ENCODE peak calls at places on chromosomes 2 and 18, in nine cellular contexts. G, B, R, S, A, X, P, Q and N are unnamed samples.

GRCh38 chr2:170715932-170716777 is 1.0 kb downstream of the SP5 start:
- DNase-seq in G (peak; percentile 73), B (peak; percentile 52), R (no peak), S (peak; percentile 80), A (no peak), X (no peak), P (no peak), Q (no peak), N (peak; percentile 13)

GRCh38 chr2:189698020-189698887 is 23.8 kb downstream of the ANKAR start:
- DNase-seq in G (no peak), B (peak; percentile 30), R (peak; percentile 64), S (no peak), A (peak; percentile 70), X (no peak), P (no peak), Q (peak; percentile 12), N (peak; percentile 21)

GRCh38 chr2:127644661-127645394 is 1.1 kb upstream of the GPR17 start:
- DNase-seq in G (no peak), B (no peak), R (no peak), S (peak; percentile 59), A (no peak), X (no peak), P (no peak), Q (no peak), N (no peak)

GRCh38 chr2:142868281-142868762 is 9.1 kb upstream of the KYNU start:
- DNase-seq in G (peak; percentile 84), B (peak; percentile 77), R (peak; percentile 14), S (peak; percentile 80), A (peak; percentile 38), X (peak; percentile 83), P (no peak), Q (no peak), N (peak; percentile 77)

GRCh38 chr2:21317131-21317530 is 193.4 kb downstream of the TDRD15 start:
- DNase-seq in G (no peak), B (peak; percentile 50), R (peak; percentile 43), S (no peak), A (peak; percentile 23), X (peak; percentile 48), P (no peak), Q (peak; percentile 22), N (peak; percentile 57)

GRCh38 chr18:48623468-48624220 is 84.8 kb downstream of the CTIF start:
- DNase-seq in G (no peak), B (no peak), R (no peak), S (no peak), A (peak; percentile 63), X (no peak), P (no peak), Q (no peak), N (no peak)

GRCh38 chr2:46225730-46226129 is 71.5 kb upstream of the EPAS1 start:
- DNase-seq in G (no peak), B (no peak), R (no peak), S (no peak), A (no peak), X (no peak), P (no peak), Q (no peak), N (no peak)

GRCh38 chr2:159996792-159997546 is 65.4 kb downstream of the PLA2R1 start:
- DNase-seq in G (no peak), B (no peak), R (no peak), S (no peak), A (peak; percentile 6), X (no peak), P (no peak), Q (no peak), N (no peak)

GRCh38 chr18:79693561-79694205 is 14.1 kb downstream of the CTDP1 start:
- DNase-seq in G (no peak), B (no peak), R (no peak), S (peak; percentile 72), A (no peak), X (no peak), P (no peak), Q (no peak), N (no peak)

GRCh38 chr2:58920001-58920400 is 678.9 kb upstream of the FANCL start:
- DNase-seq in G (no peak), B (no peak), R (no peak), S (no peak), A (no peak), X (no peak), P (no peak), Q (no peak), N (no peak)

GRCh38 chr2:208064220-208064951 is 39.1 kb upstream of the PLEKHM3 start:
- DNase-seq in G (no peak), B (no peak), R (no peak), S (no peak), A (peak; percentile 84), X (no peak), P (peak; percentile 67), Q (no peak), N (no peak)

GRCh38 chr2:173150087-173150486 is 74.4 kb downstream of the MAP3K20 start:
- DNase-seq in G (no peak), B (no peak), R (no peak), S (no peak), A (peak; percentile 48), X (no peak), P (no peak), Q (no peak), N (no peak)

GRCh38 chr18:48137354-48138208 is 207.1 kb upstream of the SMAD2 start:
- DNase-seq in G (no peak), B (peak; percentile 69), R (no peak), S (no peak), A (no peak), X (no peak), P (no peak), Q (no peak), N (peak; percentile 66)

GRCh38 chr2:7018261-7018701 is 101.1 kb downstream of the RNF144A start:
- DNase-seq in G (no peak), B (no peak), R (no peak), S (peak; percentile 78), A (no peak), X (no peak), P (no peak), Q (no peak), N (no peak)

GRCh38 chr2:43201497-43201896 is 24.9 kb downstream of the ZFP36L2 start:
- DNase-seq in G (no peak), B (no peak), R (no peak), S (no peak), A (no peak), X (no peak), P (no peak), Q (no peak), N (no peak)

GRCh38 chr2:121366040-121366439 is 81.0 kb upstream of the TFCP2L1 start:
- DNase-seq in G (no peak), B (no peak), R (no peak), S (no peak), A (no peak), X (no peak), P (no peak), Q (no peak), N (no peak)

GRCh38 chr2:28621172-28622100 is 125.6 kb downstream of the PLB1 start:
- DNase-seq in G (peak; percentile 77), B (peak; percentile 81), R (peak; percentile 93), S (peak; percentile 82), A (peak; percentile 98), X (peak; percentile 69), P (no peak), Q (peak; percentile 81), N (peak; percentile 80)
- TF ChIP-seq CTCF in G (peak; percentile 33), B (peak; percentile 12), R (no peak), S (peak; percentile 12), A (peak; percentile 45), X (peak; percentile 38), P (peak; percentile 26), Q (peak; percentile 37), N (peak; percentile 49)

DNA sequence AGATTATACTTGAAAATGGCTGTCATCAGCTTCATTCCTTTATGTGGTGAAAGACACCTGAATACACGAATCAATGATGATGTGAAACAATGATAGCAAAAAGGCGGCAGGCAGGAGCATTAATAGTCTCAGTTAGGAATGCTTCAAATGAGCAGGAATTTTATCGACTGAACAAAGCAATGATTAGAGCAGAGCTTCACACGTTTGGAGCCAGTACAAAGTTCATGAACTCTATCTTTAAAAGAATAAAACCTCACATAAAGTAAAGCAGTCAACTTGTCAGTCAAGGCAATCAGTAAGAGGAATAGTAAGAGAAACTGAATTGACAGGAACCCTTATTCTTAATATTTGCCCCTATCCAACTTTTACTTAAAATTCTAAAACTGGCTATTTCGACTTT is 78.4 kb upstream of the SERTAD2 start:
- DNase-seq in G (no peak), B (no peak), R (no peak), S (no peak), A (no peak), X (no peak), P (no peak), Q (no peak), N (no peak)
- H3K4me3 ChIP-seq in G (no peak overlapping the region), B (no peak overlapping the region), R (no peak overlapping the region), S (no peak overlapping the region), A (no peak overlapping the region), X (no peak overlapping the region), P (no peak overlapping the region), Q (no peak overlapping the region), N (no peak overlapping the region)

DNA sequence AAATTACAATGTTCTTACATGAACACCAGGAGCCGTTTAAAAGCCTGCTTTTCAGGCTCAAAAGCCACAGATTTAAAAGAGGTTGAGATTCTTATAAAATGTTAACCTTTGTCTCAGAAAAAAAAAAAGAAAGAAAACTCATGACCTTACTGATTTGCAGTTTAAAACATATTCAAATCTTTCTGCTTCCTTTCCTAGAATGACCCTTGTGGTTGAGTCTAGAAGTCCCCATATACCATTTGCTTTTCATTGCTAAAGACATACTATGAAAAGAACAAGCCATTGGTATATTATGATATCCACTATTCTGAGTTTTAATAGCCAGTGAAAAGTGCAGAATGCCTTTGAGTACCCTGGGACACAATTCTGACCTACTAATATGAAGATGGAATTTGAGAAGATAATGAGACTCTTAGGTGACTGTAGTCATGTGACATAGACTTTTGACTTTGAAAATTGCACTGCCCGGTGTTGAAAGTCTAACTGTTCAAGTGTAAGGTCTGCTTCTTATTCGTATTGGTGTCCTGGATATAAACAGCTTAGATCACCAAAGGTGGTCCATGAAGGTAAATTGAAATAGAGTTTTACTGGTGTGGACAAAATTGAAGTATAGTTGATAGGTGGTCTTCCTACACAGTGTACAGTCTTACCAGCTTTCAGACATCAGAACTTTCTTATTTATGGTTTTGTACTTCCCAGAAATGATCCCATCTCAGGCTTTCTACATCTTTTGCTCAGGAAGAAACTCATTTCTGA is 117.0 kb downstream of the DOCK10 start:
- DNase-seq in G (no peak), B (no peak), R (no peak), S (no peak), A (no peak), X (no peak), P (no peak), Q (no peak), N (no peak)
- H3K4me1 ChIP-seq in G (peaks cover 34% of the 10 kb centered on the region), B (peaks cover 36% of the 10 kb centered on the region), R (no peaks in the 10 kb centered on the region), S (no peaks in the 10 kb centered on the region), A (peaks cover 19% of the 10 kb centered on the region), X (peaks cover 75% of the 10 kb centered on the region), P (peaks cover 65% of the 10 kb centered on the region), Q (no peaks in the 10 kb centered on the region), N (peaks cover 44% of the 10 kb centered on the region)

DNA sequence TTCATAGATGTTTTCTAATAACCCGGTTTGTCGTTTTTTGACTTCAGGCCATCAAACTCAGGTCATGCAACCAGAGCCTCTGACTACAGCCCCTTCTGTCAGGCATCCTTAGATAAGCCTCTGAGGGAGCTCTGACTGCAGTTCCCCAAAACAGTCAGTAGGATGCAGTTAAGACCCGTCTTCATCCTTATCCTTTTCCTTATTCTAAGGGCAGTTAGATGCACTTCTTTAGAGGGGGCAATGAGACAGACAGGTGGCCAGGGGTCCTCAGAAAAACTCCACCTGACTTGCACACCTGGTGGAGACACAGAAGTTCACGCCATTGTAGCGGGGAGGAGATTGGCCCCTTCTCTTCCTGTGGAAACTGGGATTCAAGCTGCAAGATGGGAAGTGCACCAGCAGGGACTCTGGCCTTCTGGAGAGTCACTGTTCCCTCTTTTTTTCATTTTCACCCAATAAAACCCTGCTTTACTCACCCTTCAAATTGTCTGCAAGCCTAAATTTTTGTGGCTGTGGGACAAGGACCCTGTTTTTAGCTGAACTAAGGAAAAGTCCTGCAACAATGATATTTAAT is 104.8 kb upstream of the TFPI start:
- DNase-seq in G (no peak), B (no peak), R (no peak), S (no peak), A (peak; percentile 51), X (no peak), P (no peak), Q (no peak), N (no peak)
- TF ChIP-seq CTCF in G (peak; percentile 28), B (peak; percentile 17), R (no peak), S (no peak), A (peak; percentile 64), X (peak; percentile 22), P (peak; percentile 17), Q (no peak), N (no peak)